ENCODE peak calls at places on chromosomes 2 and 18, in seven cellular contexts. One of them, this sample, is unnamed.

GRCh38 chr2:47225061-47225783 is 70.1 kb upstream of the STPG4 start:
- DNase-seq in HFF-Myc: peak
- DNase-seq in retinal pigment epithelial cell: peak
- DNase-seq in IMR-90: peak
- DNase-seq in lower lobe of right lung: peak
- DNase-seq in BJ: no peak
- DNase-seq in aorta: peak
- DNase-seq in this sample: peak

GRCh38 chr2:236819275-236820002 is 249.8 kb downstream of the ACKR3 start:
- DNase-seq in HFF-Myc: no peak
- DNase-seq in retinal pigment epithelial cell: no peak
- DNase-seq in IMR-90: no peak
- DNase-seq in lower lobe of right lung: no peak
- DNase-seq in BJ: no peak
- DNase-seq in aorta: no peak
- DNase-seq in this sample: no peak

GRCh38 chr2:73263540-73264331 is 20.5 kb downstream of the FBXO41 start:
- DNase-seq in HFF-Myc: no peak
- DNase-seq in retinal pigment epithelial cell: no peak
- DNase-seq in IMR-90: no peak
- DNase-seq in lower lobe of right lung: no peak
- DNase-seq in BJ: no peak
- DNase-seq in aorta: no peak
- DNase-seq in this sample: no peak

GRCh38 chr18:50094221-50094773 is 100.7 kb downstream of the MYO5B start:
- DNase-seq in HFF-Myc: no peak
- DNase-seq in retinal pigment epithelial cell: no peak
- DNase-seq in IMR-90: no peak
- DNase-seq in lower lobe of right lung: no peak
- DNase-seq in BJ: no peak
- DNase-seq in aorta: no peak
- DNase-seq in this sample: no peak

GRCh38 chr18:27094621-27095020 is 90.5 kb downstream of the CHST9 start:
- DNase-seq in HFF-Myc: no peak
- DNase-seq in retinal pigment epithelial cell: no peak
- DNase-seq in IMR-90: no peak
- DNase-seq in lower lobe of right lung: no peak
- DNase-seq in BJ: no peak
- DNase-seq in aorta: no peak
- DNase-seq in this sample: no peak

GRCh38 chr2:165274698-165275097 is 35.5 kb downstream of the SCN2A start:
- DNase-seq in HFF-Myc: no peak
- DNase-seq in retinal pigment epithelial cell: no peak
- DNase-seq in IMR-90: no peak
- DNase-seq in lower lobe of right lung: peak
- DNase-seq in BJ: no peak
- DNase-seq in aorta: peak
- DNase-seq in this sample: peak

GRCh38 chr2:191115391-191115790 is 35.4 kb downstream of the STAT4 start:
- DNase-seq in HFF-Myc: no peak
- DNase-seq in retinal pigment epithelial cell: no peak
- DNase-seq in IMR-90: peak
- DNase-seq in lower lobe of right lung: no peak
- DNase-seq in BJ: no peak
- DNase-seq in aorta: no peak
- DNase-seq in this sample: peak

GRCh38 chr2:128314348-128315121 is 4.1 kb downstream of the HS6ST1 start:
- DNase-seq in HFF-Myc: no peak
- DNase-seq in retinal pigment epithelial cell: no peak
- DNase-seq in IMR-90: no peak
- DNase-seq in lower lobe of right lung: peak
- DNase-seq in BJ: no peak
- DNase-seq in aorta: peak
- DNase-seq in this sample: no peak

GRCh38 chr2:25756444-25757022 is 83.2 kb upstream of the DTNB start:
- DNase-seq in HFF-Myc: no peak
- DNase-seq in retinal pigment epithelial cell: no peak
- DNase-seq in IMR-90: no peak
- DNase-seq in lower lobe of right lung: no peak
- DNase-seq in BJ: no peak
- DNase-seq in aorta: no peak
- DNase-seq in this sample: no peak

GRCh38 chr18:7062844-7063243 is 54.8 kb downstream of the LAMA1 start:
- DNase-seq in HFF-Myc: no peak
- DNase-seq in retinal pigment epithelial cell: no peak
- DNase-seq in IMR-90: no peak
- DNase-seq in lower lobe of right lung: no peak
- DNase-seq in BJ: no peak
- DNase-seq in aorta: no peak
- DNase-seq in this sample: no peak

GRCh38 chr2:1745171-1746023 is 1.1 kb upstream of the PXDN start:
- DNase-seq in HFF-Myc: no peak
- DNase-seq in retinal pigment epithelial cell: no peak
- DNase-seq in IMR-90: no peak
- DNase-seq in lower lobe of right lung: no peak
- DNase-seq in BJ: no peak
- DNase-seq in aorta: no peak
- DNase-seq in this sample: no peak
- H3K4me3 ChIP-seq in HFF-Myc: peak
- H3K4me3 ChIP-seq in retinal pigment epithelial cell: peak
- H3K4me3 ChIP-seq in IMR-90: peak
- H3K4me3 ChIP-seq in lower lobe of right lung: peak
- H3K4me3 ChIP-seq in BJ: peak
- H3K4me3 ChIP-seq in aorta: peak
- H3K4me3 ChIP-seq in this sample: peak

DNA sequence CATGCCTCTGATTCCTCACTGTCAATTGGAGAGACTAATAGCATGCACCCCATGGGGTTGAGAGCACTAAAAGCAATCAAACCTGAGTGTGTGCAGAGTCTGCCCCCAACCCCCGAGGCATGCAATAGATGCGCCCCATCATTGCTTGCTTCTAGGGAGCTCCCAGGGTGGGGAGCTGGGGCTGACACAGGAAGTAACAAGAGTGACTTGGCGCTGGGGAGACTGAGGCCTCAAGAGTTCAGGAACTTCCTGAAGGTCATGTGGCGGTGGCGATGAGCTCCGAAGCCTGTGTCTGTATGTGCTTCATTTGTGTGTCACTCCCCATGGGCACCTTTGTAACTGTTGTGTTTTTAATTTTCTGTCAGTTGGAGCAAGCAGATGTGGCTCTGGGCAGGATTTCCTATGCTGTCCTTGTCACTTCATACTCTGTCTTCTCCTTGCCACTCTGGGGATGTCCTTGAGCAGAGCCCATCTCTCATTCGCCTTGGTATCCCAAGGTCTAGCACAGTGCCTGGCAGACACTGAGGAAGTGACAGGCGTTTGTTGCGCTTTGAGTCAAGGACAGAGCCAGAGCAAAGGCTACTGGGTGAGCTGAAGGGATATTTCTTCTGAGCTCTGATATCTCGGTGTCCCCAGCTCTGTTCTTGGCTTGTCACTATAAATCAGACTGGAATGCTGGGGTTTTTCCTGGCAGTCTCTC is 61.4 kb downstream of the CTIF start:
- DNase-seq in HFF-Myc: no peak
- DNase-seq in retinal pigment epithelial cell: no peak
- DNase-seq in IMR-90: no peak
- DNase-seq in lower lobe of right lung: no peak
- DNase-seq in BJ: no peak
- DNase-seq in aorta: no peak
- DNase-seq in this sample: no peak
- H3K4me3 ChIP-seq in HFF-Myc: no peak
- H3K4me3 ChIP-seq in retinal pigment epithelial cell: no peak
- H3K4me3 ChIP-seq in IMR-90: no peak
- H3K4me3 ChIP-seq in lower lobe of right lung: no peak
- H3K4me3 ChIP-seq in BJ: no peak
- H3K4me3 ChIP-seq in aorta: no peak
- H3K4me3 ChIP-seq in this sample: no peak

GRCh38 chr2:118124293-118124891 is 36.1 kb downstream of the INSIG2 start:
- DNase-seq in HFF-Myc: no peak
- DNase-seq in retinal pigment epithelial cell: no peak
- DNase-seq in IMR-90: no peak
- DNase-seq in lower lobe of right lung: no peak
- DNase-seq in BJ: no peak
- DNase-seq in aorta: peak
- DNase-seq in this sample: no peak
- H3K4me3 ChIP-seq in HFF-Myc: no peak
- H3K4me3 ChIP-seq in retinal pigment epithelial cell: no peak
- H3K4me3 ChIP-seq in IMR-90: no peak
- H3K4me3 ChIP-seq in lower lobe of right lung: no peak
- H3K4me3 ChIP-seq in BJ: no peak
- H3K4me3 ChIP-seq in aorta: no peak
- H3K4me3 ChIP-seq in this sample: peak

GRCh38 chr2:29262681-29263260 is 147.6 kb downstream of the CLIP4 start:
- DNase-seq in HFF-Myc: no peak
- DNase-seq in retinal pigment epithelial cell: no peak
- DNase-seq in IMR-90: no peak
- DNase-seq in lower lobe of right lung: no peak
- DNase-seq in BJ: no peak
- DNase-seq in aorta: no peak
- DNase-seq in this sample: no peak
- H3K4me3 ChIP-seq in HFF-Myc: no peak
- H3K4me3 ChIP-seq in retinal pigment epithelial cell: no peak
- H3K4me3 ChIP-seq in IMR-90: no peak
- H3K4me3 ChIP-seq in lower lobe of right lung: no peak
- H3K4me3 ChIP-seq in BJ: no peak
- H3K4me3 ChIP-seq in aorta: no peak
- H3K4me3 ChIP-seq in this sample: no peak

GRCh38 chr2:15582153-15582552 is 9.5 kb upstream of the DDX1 start:
- DNase-seq in HFF-Myc: no peak
- DNase-seq in retinal pigment epithelial cell: no peak
- DNase-seq in IMR-90: no peak
- DNase-seq in lower lobe of right lung: no peak
- DNase-seq in BJ: no peak
- DNase-seq in aorta: no peak
- DNase-seq in this sample: no peak
- H3K4me3 ChIP-seq in HFF-Myc: no peak
- H3K4me3 ChIP-seq in retinal pigment epithelial cell: no peak
- H3K4me3 ChIP-seq in IMR-90: no peak
- H3K4me3 ChIP-seq in lower lobe of right lung: no peak
- H3K4me3 ChIP-seq in BJ: no peak
- H3K4me3 ChIP-seq in aorta: no peak
- H3K4me3 ChIP-seq in this sample: no peak

DNA sequence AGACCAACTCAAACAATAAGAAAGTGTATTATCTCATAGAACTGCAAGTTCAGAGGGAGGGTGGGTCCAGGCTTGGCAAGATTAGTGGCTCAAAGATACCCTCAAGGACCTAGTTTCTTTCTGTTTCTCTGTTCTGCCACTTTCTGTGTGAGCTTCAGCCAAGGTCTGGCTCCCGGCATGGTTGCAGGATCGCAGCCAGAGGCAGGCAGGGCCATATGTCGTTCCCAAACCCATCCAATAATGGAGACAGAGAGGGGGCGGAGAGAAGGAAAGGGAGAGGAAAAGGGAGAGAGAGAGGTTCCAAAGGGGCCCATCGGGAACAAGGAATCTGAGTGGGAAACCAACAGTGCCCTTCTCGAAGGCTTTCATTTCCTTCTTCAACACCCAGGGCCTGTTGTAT is 169.1 kb upstream of the NCK2 start:
- DNase-seq in HFF-Myc: no peak
- DNase-seq in retinal pigment epithelial cell: no peak
- DNase-seq in IMR-90: no peak
- DNase-seq in lower lobe of right lung: no peak
- DNase-seq in BJ: no peak
- DNase-seq in aorta: no peak
- DNase-seq in this sample: peak
- H3K4me3 ChIP-seq in HFF-Myc: no peak
- H3K4me3 ChIP-seq in retinal pigment epithelial cell: no peak
- H3K4me3 ChIP-seq in IMR-90: peak
- H3K4me3 ChIP-seq in lower lobe of right lung: no peak
- H3K4me3 ChIP-seq in BJ: no peak
- H3K4me3 ChIP-seq in aorta: no peak
- H3K4me3 ChIP-seq in this sample: peak

GRCh38 chr2:235575904-235576303 is 82.1 kb downstream of the AGAP1 start:
- DNase-seq in HFF-Myc: no peak
- DNase-seq in retinal pigment epithelial cell: no peak
- DNase-seq in IMR-90: no peak
- DNase-seq in lower lobe of right lung: no peak
- DNase-seq in BJ: no peak
- DNase-seq in aorta: no peak
- DNase-seq in this sample: no peak

GRCh38 chr2:235579128-235579527 is 85.3 kb downstream of the AGAP1 start:
- DNase-seq in HFF-Myc: no peak
- DNase-seq in retinal pigment epithelial cell: no peak
- DNase-seq in IMR-90: no peak
- DNase-seq in lower lobe of right lung: no peak
- DNase-seq in BJ: no peak
- DNase-seq in aorta: no peak
- DNase-seq in this sample: no peak

GRCh38 chr2:235575431-235575830 is 81.6 kb downstream of the AGAP1 start:
- DNase-seq in HFF-Myc: no peak
- DNase-seq in retinal pigment epithelial cell: no peak
- DNase-seq in IMR-90: no peak
- DNase-seq in lower lobe of right lung: no peak
- DNase-seq in BJ: no peak
- DNase-seq in aorta: no peak
- DNase-seq in this sample: no peak

GRCh38 chr2:235576337-235576910 is 82.6 kb downstream of the AGAP1 start:
- DNase-seq in HFF-Myc: no peak
- DNase-seq in retinal pigment epithelial cell: no peak
- DNase-seq in IMR-90: no peak
- DNase-seq in lower lobe of right lung: no peak
- DNase-seq in BJ: no peak
- DNase-seq in aorta: no peak
- DNase-seq in this sample: no peak

GRCh38 chr2:235577404-235578330 is 83.8 kb downstream of the AGAP1 start:
- DNase-seq in HFF-Myc: no peak
- DNase-seq in retinal pigment epithelial cell: no peak
- DNase-seq in IMR-90: peak
- DNase-seq in lower lobe of right lung: no peak
- DNase-seq in BJ: no peak
- DNase-seq in aorta: no peak
- DNase-seq in this sample: peak
- H3K4me3 ChIP-seq in HFF-Myc: no peak
- H3K4me3 ChIP-seq in retinal pigment epithelial cell: no peak
- H3K4me3 ChIP-seq in IMR-90: no peak
- H3K4me3 ChIP-seq in lower lobe of right lung: no peak
- H3K4me3 ChIP-seq in BJ: no peak
- H3K4me3 ChIP-seq in aorta: no peak
- H3K4me3 ChIP-seq in this sample: no peak

DNA sequence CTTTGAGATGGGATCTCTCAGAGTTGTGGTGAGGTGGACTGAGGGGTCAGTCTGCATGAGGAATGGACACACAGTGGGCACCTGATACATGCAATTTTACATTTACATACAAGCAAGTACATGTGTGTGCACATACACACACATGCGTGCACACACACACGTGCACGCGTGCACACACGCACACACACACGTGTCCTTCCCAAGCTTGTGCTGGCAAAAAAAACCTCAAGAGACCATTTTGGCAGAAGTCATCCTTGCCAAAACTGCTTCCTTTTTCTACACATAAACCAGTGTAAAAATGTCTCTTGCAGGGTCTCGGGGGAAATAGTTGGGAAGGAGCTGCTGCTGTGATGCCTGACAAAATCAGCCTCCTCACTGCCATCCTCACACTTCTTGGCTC is 279.5 kb upstream of the POU3F3 start:
- DNase-seq in HFF-Myc: no peak
- DNase-seq in retinal pigment epithelial cell: no peak
- DNase-seq in IMR-90: no peak
- DNase-seq in lower lobe of right lung: no peak
- DNase-seq in BJ: no peak
- DNase-seq in aorta: no peak
- DNase-seq in this sample: no peak
- H3K4me3 ChIP-seq in HFF-Myc: no peak
- H3K4me3 ChIP-seq in retinal pigment epithelial cell: no peak
- H3K4me3 ChIP-seq in IMR-90: no peak
- H3K4me3 ChIP-seq in lower lobe of right lung: no peak
- H3K4me3 ChIP-seq in BJ: no peak
- H3K4me3 ChIP-seq in aorta: no peak
- H3K4me3 ChIP-seq in this sample: no peak